ENCODE peak calls at places on chromosomes 3 and 15, in eight cellular contexts. C, T, S, U, I, Y, P and D are unnamed samples.

GRCh38 chr3:124157748-124158147 is 165.8 kb upstream of the ROPN1 start:
- DNase-seq in Y (no peak), T (no peak), P (no peak), C (no peak), S (no peak), U (no peak), I (no peak), D (no peak)

GRCh38 chr3:72998489-72998888 is 1.9 kb downstream of the PPP4R2 start:
- DNase-seq in T (no peak), S (no peak), P (no peak), U (no peak), I (no peak), C (no peak), Y (no peak), D (no peak)

GRCh38 chr3:53216723-53217122 is 39.1 kb downstream of the TKT start:
- DNase-seq in T (no peak), Y (no peak), U (no peak), C (no peak), S (peak; percentile 76), P (no peak), I (no peak), D (no peak)

GRCh38 chr15:42033214-42033873 is 12.5 kb upstream of the PLA2G4E start:
- DNase-seq in U (no peak), I (no peak), S (no peak), Y (no peak), P (no peak), C (no peak), T (no peak), D (no peak)

GRCh38 chr15:85760531-85761371 is 34.0 kb downstream of the KLHL25 start:
- DNase-seq in T (no peak), U (no peak), S (no peak), I (no peak), Y (no peak), C (no peak), P (no peak), D (no peak)

GRCh38 chr15:26438718-26439117 is 334.1 kb downstream of the GABRB3 start:
- DNase-seq in T (no peak), C (no peak), S (no peak), U (no peak), P (no peak), I (no peak), Y (no peak), D (no peak)

GRCh38 chr3:4351872-4352271 is 48.7 kb downstream of the SETMAR start:
- DNase-seq in P (no peak), C (no peak), S (no peak), Y (no peak), T (no peak), U (no peak), I (no peak), D (no peak)

GRCh38 chr3:21954709-21955108 is 203.7 kb upstream of the ZNF385D start:
- DNase-seq in S (no peak), Y (no peak), T (no peak), I (no peak), P (no peak), U (no peak), C (no peak), D (no peak)

GRCh38 chr3:58153371-58153770 is 57.4 kb downstream of the DNASE1L3 start:
- DNase-seq in T (no peak), Y (no peak), C (no peak), S (no peak), I (no peak), P (no peak), U (no peak), D (no peak)

GRCh38 chr15:42060797-42061196 is 33.6 kb downstream of the PLA2G4D start:
- DNase-seq in Y (peak; percentile 25), I (no peak), U (no peak), T (no peak), C (no peak), S (no peak), P (no peak), D (no peak)

GRCh38 chr15:70195808-70196304 is 98.1 kb upstream of the TLE3 start:
- DNase-seq in T (no peak), Y (peak; percentile 77), S (peak; percentile 17), C (no peak), U (peak; percentile 52), P (no peak), I (peak; percentile 85), D (peak; percentile 78)

GRCh38 chr15:83283813-83284562 is 476 bp downstream of the BNC1 start:
- DNase-seq in Y (no peak), T (no peak), S (peak; percentile 23), P (no peak), U (no peak), C (no peak), I (no peak), D (no peak)

GRCh38 chr3:51340311-51340829 is 44.7 kb upstream of the MANF start:
- DNase-seq in U (peak; percentile 46), I (peak; percentile 47), P (no peak), T (no peak), S (no peak), C (no peak), Y (no peak), D (no peak)

GRCh38 chr15:40310001-40310959 is 2.5 kb upstream of the PLCB2 start:
- DNase-seq in Y (no peak), C (peak; percentile 12), U (no peak), P (peak; percentile 61), S (peak; percentile 66), T (peak; percentile 34), I (no peak), D (peak; percentile 68)

GRCh38 chr3:139518926-139519842 is 20.4 kb downstream of the RBP1 start:
- DNase-seq in P (no peak), Y (no peak), S (no peak), I (no peak), U (no peak), T (no peak), C (no peak), D (no peak)

GRCh38 chr15:74540135-74540760 is 772 bp upstream of the ARID3B start:
- DNase-seq in Y (no peak), C (no peak), I (no peak), U (no peak), S (peak; percentile 61), T (peak; percentile 14), P (no peak), D (no peak)

GRCh38 chr15:69719527-69719926 is 266.9 kb downstream of the RPLP1 start:
- DNase-seq in Y (no peak), U (no peak), P (peak; percentile 56), C (no peak), S (no peak), T (peak; percentile 48), I (peak; percentile 48), D (peak; percentile 21)

GRCh38 chr15:50783895-50784294 is 18.4 kb upstream of the SPPL2A start:
- DNase-seq in P (no peak), C (peak; percentile 17), Y (no peak), I (no peak), S (no peak), U (no peak), T (no peak), D (no peak)

GRCh38 chr3:56800373-56801150 is 1.2 kb downstream of the ARHGEF3 start:
- DNase-seq in I (no peak), T (no peak), S (no peak), U (peak; percentile 24), Y (peak; percentile 73), C (no peak), P (peak; percentile 74), D (no peak)

GRCh38 chr15:35445891-35446290 is 100.1 kb downstream of the DPH6 start:
- DNase-seq in U (no peak), Y (no peak), I (no peak), C (no peak), T (no peak), P (no peak), S (no peak), D (no peak)

GRCh38 chr3:106299300-106300098 is 430.7 kb upstream of the CBLB start:
- DNase-seq in T (no peak), Y (no peak), I (no peak), P (no peak), U (no peak), C (no peak), S (no peak), D (no peak)

GRCh38 chr3:168952551-168952950 is 711.0 kb downstream of the MECOM start:
- DNase-seq in Y (no peak), I (no peak), S (peak; percentile 45), T (no peak), U (no peak), C (peak; percentile 34), P (no peak), D (no peak)

GRCh38 chr3:78506581-78507195 is 1261.1 kb downstream of the ROBO1 start:
- DNase-seq in C (no peak), S (no peak), Y (no peak), U (no peak), T (no peak), I (no peak), P (no peak), D (no peak)

GRCh38 chr15:99631256-99631655 is 65.5 kb downstream of the MEF2A start:
- DNase-seq in T (peak; percentile 32), C (no peak), S (no peak), U (no peak), P (no peak), I (no peak), Y (peak; percentile 25), D (no peak)

GRCh38 chr15:63973212-63974009 is 72.9 kb downstream of the DAPK2 start:
- DNase-seq in Y (no peak), S (no peak), T (no peak), U (no peak), I (no peak), P (no peak), C (no peak), D (no peak)

GRCh38 chr15:57551717-57552677 is 39.7 kb upstream of the MYZAP start:
- DNase-seq in Y (peak; percentile 22), C (no peak), I (no peak), S (no peak), P (no peak), T (no peak), U (no peak), D (no peak)

GRCh38 chr3:122299872-122300460 is 25.1 kb upstream of the CSTA start:
- DNase-seq in U (no peak), C (no peak), I (no peak), T (no peak), S (peak; percentile 3), Y (no peak), P (peak; percentile 18), D (no peak)

GRCh38 chr15:90962021-90962420 is 7.3 kb downstream of the RCCD1 start:
- DNase-seq in U (no peak), C (no peak), I (no peak), P (no peak), T (no peak), Y (no peak), S (no peak), D (no peak)

GRCh38 chr3:17643691-17644090 is 98.7 kb downstream of the TBC1D5 start:
- DNase-seq in U (no peak), C (no peak), Y (no peak), S (no peak), T (no peak), I (no peak), P (no peak), D (no peak)

GRCh38 chr3:42544492-42545283 is 37.1 kb downstream of the SEC22C start:
- DNase-seq in T (no peak), P (no peak), U (no peak), C (peak; percentile 53), I (peak; percentile 76), Y (peak; percentile 49), S (no peak), D (peak; percentile 21)

GRCh38 chr15:52162876-52163275 is 28.3 kb downstream of the GNB5 start:
- DNase-seq in U (no peak), T (no peak), P (no peak), I (no peak), Y (no peak), S (no peak), C (no peak), D (no peak)

GRCh38 chr3:40800343-40800742 is 275.6 kb downstream of the ZNF621 start:
- DNase-seq in I (peak; percentile 56), P (no peak), Y (no peak), U (no peak), T (no peak), C (no peak), S (no peak), D (peak; percentile 34)

GRCh38 chr3:5210926-5211325 is 23.4 kb downstream of the EDEM1 start:
- DNase-seq in C (no peak), U (no peak), P (no peak), Y (no peak), T (no peak), S (no peak), I (no peak), D (no peak)

GRCh38 chr3:81497565-81497964 is 263.9 kb downstream of the GBE1 start:
- DNase-seq in S (no peak), P (no peak), Y (no peak), T (no peak), I (no peak), C (no peak), U (no peak), D (no peak)